ENCODE peak calls at places on chromosomes 3 and 15, in five cellular contexts. Y is SIG-M5; E is IMR-90; Z is colonic mucosa; J is effector CD4-positive, alpha-beta T cell. I is an unnamed sample.

GRCh38 chr3:160224811-160225180 is 426 bp upstream of the C3orf80 start:
- DNase-seq in Y (no peak), E (no peak), Z (no peak), J (no peak), I (no peak)

GRCh38 chr15:85493258-85493657 is 112.9 kb downstream of the AKAP13 start:
- DNase-seq in Y (no peak), E (no peak), Z (peak), J (no peak), I (no peak)

GRCh38 chr15:63587527-63587926 is 9.7 kb upstream of the FBXL22 start:
- DNase-seq in Y (no peak), E (peak), Z (no peak), J (no peak), I (peak)

GRCh38 chr15:45469429-45469828 is 53.1 kb downstream of the SLC30A4 start:
- DNase-seq in Y (no peak), E (no peak), Z (no peak), J (no peak), I (no peak)

GRCh38 chr15:92848852-92849598 is 51.1 kb upstream of the CHD2 start:
- DNase-seq in Y (no peak), E (peak), Z (no peak), J (peak), I (peak)

GRCh38 chr3:182628531-182628930 is 164.8 kb upstream of the ATP11B start:
- DNase-seq in Y (no peak), E (no peak), Z (no peak), J (no peak), I (no peak)

GRCh38 chr15:94230886-94231727 is at the start of gene MCTP2:
- DNase-seq in Y (no peak), E (peak), Z (peak), J (peak), I (peak)

GRCh38 chr3:169264711-169265110 is 398.8 kb downstream of the MECOM start:
- DNase-seq in Y (no peak), E (peak), Z (peak), J (no peak), I (peak)

GRCh38 chr15:98643104-98643503 is 5.2 kb upstream of the IGF1R start:
- DNase-seq in Y (no peak), E (no peak), Z (no peak), J (no peak), I (no peak)

GRCh38 chr3:8266679-8267267 is 234.8 kb upstream of the LMCD1 start:
- DNase-seq in Y (no peak), E (no peak), Z (no peak), J (no peak), I (no peak)

GRCh38 chr3:56806407-56806806 is 4.7 kb upstream of the ARHGEF3 start:
- DNase-seq in Y (no peak), E (no peak), Z (no peak), J (no peak), I (no peak)

GRCh38 chr3:13063225-13063624 is 10.0 kb downstream of the IQSEC1 start:
- DNase-seq in Y (no peak), E (no peak), Z (no peak), J (no peak), I (no peak)

GRCh38 chr15:79168922-79169322 is 78.3 kb upstream of the RASGRF1 start:
- DNase-seq in Y (no peak), E (no peak), Z (no peak), J (no peak), I (no peak)

GRCh38 chr3:114609952-114610351 is 316.1 kb downstream of the TIGIT start:
- DNase-seq in Y (no peak), E (no peak), Z (no peak), J (no peak), I (no peak)

GRCh38 chr3:136651585-136651984 is 100.6 kb downstream of the STAG1 start:
- DNase-seq in Y (no peak), E (no peak), Z (no peak), J (no peak), I (no peak)

GRCh38 chr15:73368301-73369072 is at the start of gene HCN4:
- DNase-seq in Y (no peak), E (no peak), Z (no peak), J (no peak), I (no peak)

GRCh38 chr3:133970916-133971315 is 58.8 kb downstream of the SLCO2A1 start:
- DNase-seq in Y (no peak), E (no peak), Z (no peak), J (no peak), I (no peak)

GRCh38 chr3:69084668-69085542 is at the start of gene ARL6IP5:
- DNase-seq in Y (peak), E (peak), Z (peak), J (peak), I (peak)

GRCh38 chr15:90086868-90087268 is 15.4 kb downstream of the IDH2 start:
- DNase-seq in Y (no peak), E (peak), Z (peak), J (no peak), I (peak)

GRCh38 chr3:45666729-45667440 is 22.3 kb upstream of the SACM1L start:
- DNase-seq in Y (no peak), E (peak), Z (no peak), J (no peak), I (peak)

GRCh38 chr3:157953565-157953964 is 152.7 kb downstream of the SHOX2 start:
- DNase-seq in Y (no peak), E (no peak), Z (no peak), J (no peak), I (no peak)

GRCh38 chr3:81485444-81485865 is 276.0 kb downstream of the GBE1 start:
- DNase-seq in Y (peak), E (peak), Z (peak), J (no peak), I (peak)

GRCh38 chr3:12992629-12993021 is 80.6 kb downstream of the IQSEC1 start:
- DNase-seq in Y (no peak), E (no peak), Z (no peak), J (no peak), I (no peak)

GRCh38 chr3:65890328-65890727 is 148.4 kb downstream of the MAGI1 start:
- DNase-seq in Y (no peak), E (no peak), Z (no peak), J (no peak), I (no peak)